ENCODE peak calls at places on chromosomes 3 and 15, in five cellular contexts. A is pancreas, R is gastroesophageal sphincter, M is HCT116, Z is lower lobe of right lung. H is an unnamed sample.

GRCh38 chr3:13501056-13501455 is 20.9 kb downstream of the HDAC11 start:
- ATAC-seq in A (no peak), R (no peak), M (no peak), Z (no peak), H (no peak)

GRCh38 chr15:85025516-85026279 is 44.0 kb downstream of the PDE8A start:
- ATAC-seq in A (peak; percentile 41), R (no peak), M (no peak), Z (peak; percentile 59), H (no peak)

GRCh38 chr3:188339410-188340295 is 185.7 kb downstream of the LPP start:
- ATAC-seq in A (no peak), R (no peak), M (no peak), Z (peak; percentile 54), H (no peak)

GRCh38 chr3:53242155-53242554 is 13.7 kb downstream of the TKT start:
- ATAC-seq in A (peak; percentile 55), R (no peak), M (no peak), Z (peak; percentile 55), H (no peak)

GRCh38 chr15:74897300-74897701 is 7.5 kb downstream of the MPI start:
- ATAC-seq in A (no peak), R (no peak), M (no peak), Z (no peak), H (no peak)

GRCh38 chr3:170431054-170431453 is 12.4 kb downstream of the CLDN11 start:
- ATAC-seq in A (no peak), R (no peak), M (no peak), Z (no peak), H (no peak)

GRCh38 chr3:136296960-136297359 is 46.8 kb downstream of the PCCB start:
- ATAC-seq in A (no peak), R (no peak), M (no peak), Z (no peak), H (no peak)

GRCh38 chr15:70234256-70234965 is 136.7 kb upstream of the TLE3 start:
- ATAC-seq in A (no peak), R (no peak), M (no peak), Z (no peak), H (no peak)